ENCODE peak calls at places on chromosome 2, in ten cellular contexts. O, U, Y, N, S, P, M, B, H and Q are unnamed samples.

GRCh38 chr2:17951563-17951962 is 73.1 kb downstream of the KCNS3 start:
- DNase-seq in P (no peak), O (no peak), S (no peak), M (no peak), Y (no peak), N (no peak), H (no peak), U (no peak), B (no peak), Q (no peak)

GRCh38 chr2:6080837-6081541 is 388.8 kb downstream of the SOX11 start:
- DNase-seq in U (peak), H (no peak), S (no peak), O (no peak), B (no peak), Y (no peak), N (peak), M (no peak), P (no peak), Q (no peak)

GRCh38 chr2:176814740-176815367 is 397.7 kb upstream of the HNRNPA3 start:
- DNase-seq in P (no peak), O (peak), S (no peak), B (peak), M (peak), U (no peak), Y (no peak), H (peak), N (peak), Q (no peak)

GRCh38 chr2:236673126-236673822 is 103.6 kb downstream of the ACKR3 start:
- DNase-seq in U (no peak), H (no peak), O (no peak), B (no peak), S (peak), Y (no peak), M (no peak), N (no peak), P (no peak), Q (no peak)

GRCh38 chr2:176830362-176830761 is 382.2 kb upstream of the HNRNPA3 start:
- DNase-seq in U (no peak), P (peak), Y (peak), N (no peak), B (no peak), H (peak), M (peak), S (no peak), O (no peak), Q (no peak)

GRCh38 chr2:120710256-120710655 is 25.4 kb upstream of the GLI2 start:
- DNase-seq in P (peak), H (no peak), B (no peak), U (no peak), N (no peak), M (no peak), O (peak), S (no peak), Y (no peak), Q (no peak)

GRCh38 chr2:11713815-11714214 is 32.6 kb upstream of the LPIN1 start:
- DNase-seq in P (no peak), N (no peak), M (no peak), B (no peak), O (no peak), Y (no peak), U (no peak), H (no peak), S (no peak), Q (no peak)

GRCh38 chr2:109129921-109130725 is 1.1 kb downstream of the SH3RF3 start:
- DNase-seq in M (peak), O (peak), H (peak), Y (no peak), B (no peak), U (peak), P (peak), N (no peak), S (no peak), Q (no peak)

GRCh38 chr2:108594132-108594981 is 60.1 kb downstream of the LIMS1 start:
- DNase-seq in O (peak), N (no peak), H (peak), S (no peak), B (peak), M (no peak), P (peak), Y (peak), U (no peak), Q (peak)

GRCh38 chr2:1854747-1855146 is 110.4 kb upstream of the PXDN start:
- DNase-seq in P (peak), Y (peak), U (no peak), M (no peak), N (peak), O (peak), H (peak), B (peak), S (no peak), Q (no peak)

GRCh38 chr2:224263571-224264043 is 138.3 kb downstream of the FAM124B start:
- DNase-seq in P (no peak), S (no peak), O (peak), U (no peak), H (no peak), N (no peak), Y (no peak), B (peak), M (no peak), Q (no peak)

GRCh38 chr2:38164881-38165280 is 88.9 kb upstream of the CYP1B1 start:
- DNase-seq in Y (no peak), P (no peak), U (no peak), O (no peak), M (no peak), N (no peak), H (no peak), B (no peak), S (no peak), Q (no peak)

GRCh38 chr2:239767016-239767905 is 257.9 kb downstream of the NDUFA10 start:
- DNase-seq in U (no peak), N (no peak), Y (no peak), S (no peak), B (no peak), P (no peak), H (no peak), O (no peak), M (no peak), Q (no peak)

GRCh38 chr2:216029416-216030129 is 16.2 kb upstream of the MREG start:
- DNase-seq in P (peak), S (no peak), N (no peak), M (no peak), Y (no peak), O (peak), B (no peak), H (peak), U (no peak), Q (no peak)

GRCh38 chr2:224938670-224939309 is 103.5 kb downstream of the DOCK10 start:
- DNase-seq in N (no peak), H (no peak), S (no peak), P (no peak), B (peak), M (no peak), U (no peak), O (no peak), Y (peak), Q (peak)

GRCh38 chr2:130846686-130847375 is 10.1 kb downstream of the ARHGEF4 start:
- DNase-seq in S (no peak), U (no peak), B (no peak), Y (no peak), M (no peak), P (peak), N (no peak), H (no peak), O (no peak), Q (no peak)

GRCh38 chr2:113012436-113013335 is 7.4 kb downstream of the IL36A start:
- DNase-seq in Y (no peak), B (peak), M (no peak), S (no peak), H (no peak), N (no peak), U (no peak), P (peak), O (no peak), Q (no peak)

GRCh38 chr2:1591978-1592907 is 152.1 kb downstream of the PXDN start:
- DNase-seq in M (no peak), P (peak), O (peak), H (peak), N (no peak), B (peak), U (peak), S (peak), Y (peak), Q (no peak)

GRCh38 chr2:86011449-86011941 is 94.2 kb downstream of the POLR1A start:
- DNase-seq in H (no peak), P (no peak), B (no peak), O (no peak), S (no peak), Y (no peak), N (no peak), U (peak), M (no peak), Q (no peak)

GRCh38 chr2:70931376-70932000 is 4.2 kb upstream of the ATP6V1B1 start:
- DNase-seq in U (no peak), M (peak), B (no peak), P (no peak), S (peak), H (peak), Y (no peak), N (no peak), O (no peak), Q (no peak)

GRCh38 chr2:202786792-202787191 is 84.8 kb downstream of the ICA1L start:
- DNase-seq in O (no peak), Y (no peak), S (no peak), U (no peak), N (no peak), B (no peak), M (no peak), P (no peak), H (no peak), Q (no peak)

GRCh38 chr2:3487931-3488554 is 31.3 kb downstream of the ADI1 start:
- DNase-seq in S (no peak), N (no peak), M (no peak), P (no peak), O (no peak), B (no peak), U (no peak), H (no peak), Y (no peak), Q (no peak)

GRCh38 chr2:43238176-43238575 is 11.8 kb upstream of the ZFP36L2 start:
- DNase-seq in N (no peak), S (no peak), P (no peak), M (no peak), U (no peak), Y (no peak), H (no peak), B (peak), O (peak), Q (no peak)

GRCh38 chr2:233480490-233481202 is 85.9 kb downstream of the USP40 start:
- DNase-seq in B (peak), Y (no peak), U (peak), S (peak), O (no peak), M (no peak), P (peak), N (no peak), H (peak), Q (no peak)

GRCh38 chr2:234705108-234705507 is 208.2 kb upstream of the ARL4C start:
- DNase-seq in O (peak), Y (no peak), S (no peak), H (peak), B (no peak), U (no peak), N (no peak), M (no peak), P (peak), Q (no peak)

GRCh38 chr2:4445821-4446220 is 742.4 kb downstream of the DCDC2C start:
- DNase-seq in O (no peak), M (no peak), N (peak), B (no peak), Y (no peak), U (no peak), S (no peak), P (peak), H (no peak), Q (no peak)

GRCh38 chr2:181462032-181462431 is 4.8 kb downstream of the ITGA4 start:
- DNase-seq in Y (no peak), B (peak), S (no peak), M (no peak), N (no peak), U (no peak), P (no peak), H (no peak), O (no peak), Q (no peak)

GRCh38 chr2:101905746-101906336 is 85.9 kb upstream of the IL1R2 start:
- DNase-seq in H (no peak), P (no peak), N (no peak), M (no peak), B (no peak), Y (no peak), O (no peak), U (no peak), S (no peak), Q (no peak)